ENCODE peak calls at places on chromosomes 6 and 20, in five cellular contexts. U, Q, G, N and K are unnamed samples.

GRCh38 chr6:38638941-38639497 is 710 bp downstream of the BTBD9 start:
- DNase-seq in Q (peak; percentile 63), N (peak; percentile 64), G (peak; percentile 34), U (no peak), K (peak; percentile 56)

GRCh38 chr6:109740787-109741186 is 49.7 kb downstream of the FIG4 start:
- DNase-seq in N (no peak), U (no peak), Q (no peak), G (no peak), K (peak; percentile 69)

GRCh38 chr6:115945806-115946205 is 114.9 kb downstream of the FRK start:
- DNase-seq in N (no peak), G (no peak), U (no peak), Q (no peak), K (no peak)

GRCh38 chr20:19947611-19948264 is 69.4 kb upstream of the NAA20 start:
- DNase-seq in G (no peak), Q (no peak), N (no peak), U (no peak), K (no peak)

GRCh38 chr20:35312348-35312747 is 20.1 kb upstream of the FAM83C start:
- DNase-seq in G (no peak), Q (no peak), U (peak; percentile 81), N (no peak), K (no peak)

GRCh38 chr6:157985378-157986155 is 3.9 kb downstream of the SYNJ2 start:
- DNase-seq in N (no peak), Q (no peak), U (no peak), G (no peak), K (peak; percentile 45)

GRCh38 chr6:98828991-98829411 is 5.4 kb upstream of the POU3F2 start:
- DNase-seq in Q (no peak), G (no peak), N (no peak), U (no peak), K (no peak)

GRCh38 chr20:50008007-50008406 is 25.2 kb downstream of the SNAI1 start:
- DNase-seq in N (no peak), Q (no peak), G (no peak), U (no peak), K (no peak)

GRCh38 chr6:42426191-42426590 is 25.5 kb downstream of the TRERF1 start:
- DNase-seq in N (no peak), U (no peak), G (no peak), Q (no peak), K (no peak)

GRCh38 chr6:15023448-15023847 is 222.4 kb upstream of the JARID2 start:
- DNase-seq in Q (no peak), U (no peak), G (peak; percentile 7), N (no peak), K (no peak)

GRCh38 chr20:385448-385847 is 4.9 kb downstream of the TRIB3 start:
- DNase-seq in Q (no peak), G (no peak), N (no peak), U (peak; percentile 45), K (no peak)